ENCODE peak calls at places on chromosomes 11 and 22, in five cellular contexts. One of them, this sample, is unnamed.

GRCh38 chr11:20050551-20051333 is 109.5 kb downstream of the DBX1 start:
- DNase-seq in HEK293T: no peak
- DNase-seq in NCI-H460: no peak
- DNase-seq in SHP77: no peak
- DNase-seq in GM13977: no peak
- DNase-seq in this sample: no peak

GRCh38 chr22:40237241-40237640 is 59.5 kb downstream of the TNRC6B start:
- DNase-seq in HEK293T: no peak
- DNase-seq in NCI-H460: no peak
- DNase-seq in SHP77: no peak
- DNase-seq in GM13977: peak; percentile 27
- DNase-seq in this sample: peak; percentile 28

GRCh38 chr11:118872403-118872821 is 11.3 kb upstream of the CXCR5 start:
- DNase-seq in HEK293T: no peak
- DNase-seq in NCI-H460: no peak
- DNase-seq in SHP77: no peak
- DNase-seq in GM13977: no peak
- DNase-seq in this sample: no peak

GRCh38 chr11:69075421-69076128 is 26.8 kb downstream of the TPCN2 start:
- DNase-seq in HEK293T: no peak
- DNase-seq in NCI-H460: no peak
- DNase-seq in SHP77: no peak
- DNase-seq in GM13977: no peak
- DNase-seq in this sample: no peak

GRCh38 chr11:70825893-70826540 is 426.4 kb downstream of the SHANK2 start:
- DNase-seq in HEK293T: no peak
- DNase-seq in NCI-H460: no peak
- DNase-seq in SHP77: no peak
- DNase-seq in GM13977: no peak
- DNase-seq in this sample: no peak

GRCh38 chr22:19125011-19125410 is 2.8 kb upstream of the DGCR2 start:
- DNase-seq in HEK293T: no peak
- DNase-seq in NCI-H460: no peak
- DNase-seq in SHP77: no peak
- DNase-seq in GM13977: no peak
- DNase-seq in this sample: no peak

GRCh38 chr11:31160504-31161422 is 208.8 kb downstream of the DCDC1 start:
- DNase-seq in HEK293T: peak; percentile 20
- DNase-seq in NCI-H460: no peak
- DNase-seq in SHP77: no peak
- DNase-seq in GM13977: no peak
- DNase-seq in this sample: no peak

GRCh38 chr11:61369372-61370348 is 7.5 kb downstream of the TMEM138 start:
- DNase-seq in HEK293T: no peak
- DNase-seq in NCI-H460: no peak
- DNase-seq in SHP77: no peak
- DNase-seq in GM13977: peak; percentile 31
- DNase-seq in this sample: no peak

GRCh38 chr11:121024989-121025388 is 1.1 kb downstream of the TBCEL start:
- DNase-seq in HEK293T: peak; percentile 20
- DNase-seq in NCI-H460: no peak
- DNase-seq in SHP77: no peak
- DNase-seq in GM13977: peak; percentile 40
- DNase-seq in this sample: no peak

GRCh38 chr11:124301482-124301881 is 12.3 kb downstream of the OR8D1 start:
- DNase-seq in HEK293T: no peak
- DNase-seq in NCI-H460: no peak
- DNase-seq in SHP77: no peak
- DNase-seq in GM13977: no peak
- DNase-seq in this sample: no peak

GRCh38 chr11:2378527-2379210 is 1.6 kb downstream of the CD81 start:
- DNase-seq in HEK293T: no peak
- DNase-seq in NCI-H460: no peak
- DNase-seq in SHP77: no peak
- DNase-seq in GM13977: no peak
- DNase-seq in this sample: no peak

GRCh38 chr11:16406226-16406625 is 49.9 kb upstream of the SOX6 start:
- DNase-seq in HEK293T: no peak
- DNase-seq in NCI-H460: no peak
- DNase-seq in SHP77: no peak
- DNase-seq in GM13977: no peak
- DNase-seq in this sample: no peak

GRCh38 chr11:106087815-106088435 is 10.5 kb downstream of the AASDHPPT start:
- DNase-seq in HEK293T: peak; percentile 25
- DNase-seq in NCI-H460: peak; percentile 33
- DNase-seq in SHP77: peak; percentile 23
- DNase-seq in GM13977: no peak
- DNase-seq in this sample: peak; percentile 3

GRCh38 chr11:104333977-104334376 is 170.0 kb upstream of the PDGFD start:
- DNase-seq in HEK293T: no peak
- DNase-seq in NCI-H460: no peak
- DNase-seq in SHP77: no peak
- DNase-seq in GM13977: no peak
- DNase-seq in this sample: peak; percentile 5

GRCh38 chr22:45064313-45065268 is 54.8 kb upstream of the PHF21B start:
- DNase-seq in HEK293T: no peak
- DNase-seq in NCI-H460: no peak
- DNase-seq in SHP77: no peak
- DNase-seq in GM13977: peak; percentile 82
- DNase-seq in this sample: no peak

GRCh38 chr11:45816614-45817013 is 11.7 kb downstream of the SLC35C1 start:
- DNase-seq in HEK293T: no peak
- DNase-seq in NCI-H460: no peak
- DNase-seq in SHP77: no peak
- DNase-seq in GM13977: no peak
- DNase-seq in this sample: no peak

This sample was measured in germinal center.